ENCODE peak calls at places on chromosomes 12 and 14, in nine cellular contexts. One of them, this sample, is unnamed.

GRCh38 chr12:26125451-26126339 is 858 bp upstream of the BHLHE41 start:
- DNase-seq in left cardiac atrium: peak; percentile 83
- DNase-seq in hepatic stellate cell: peak; percentile 78
- DNase-seq in activated CD4-positive, CD25-positive, alpha-beta regulatory T cell: no peak
- DNase-seq in neural crest cell: peak; percentile 43
- DNase-seq in stimulated activated naive B cell treated with anti-CD40 and anti-IgM and Interleukin-4, amounts not matched to agents 10 μg/mL and 1 μg/mL and 100 μg/mL, for 72 hours: peak; percentile 59
- DNase-seq in amniotic stem cell: peak; percentile 67
- DNase-seq in AML-193: no peak
- DNase-seq in activated naive CD4-positive, alpha-beta T cell treated with anti-CD3 and anti-CD28 coated beads, Interleukin-2, amount 50 U/mL, for 16 hours: peak; percentile 35
- DNase-seq in this sample: peak; percentile 83

GRCh38 chr12:104792570-104792969 is 165.5 kb downstream of the SLC41A2 start:
- DNase-seq in left cardiac atrium: no peak
- DNase-seq in hepatic stellate cell: peak; percentile 49
- DNase-seq in activated CD4-positive, CD25-positive, alpha-beta regulatory T cell: no peak
- DNase-seq in neural crest cell: no peak
- DNase-seq in stimulated activated naive B cell treated with anti-CD40 and anti-IgM and Interleukin-4, amounts not matched to agents 10 μg/mL and 1 μg/mL and 100 μg/mL, for 72 hours: no peak
- DNase-seq in amniotic stem cell: peak; percentile 54
- DNase-seq in AML-193: no peak
- DNase-seq in activated naive CD4-positive, alpha-beta T cell treated with anti-CD3 and anti-CD28 coated beads, Interleukin-2, amount 50 U/mL, for 16 hours: no peak
- DNase-seq in this sample: peak; percentile 75

GRCh38 chr14:90649096-90649495 is 167.1 kb downstream of the TTC7B start:
- DNase-seq in left cardiac atrium: no peak
- DNase-seq in hepatic stellate cell: no peak
- DNase-seq in activated CD4-positive, CD25-positive, alpha-beta regulatory T cell: no peak
- DNase-seq in neural crest cell: no peak
- DNase-seq in stimulated activated naive B cell treated with anti-CD40 and anti-IgM and Interleukin-4, amounts not matched to agents 10 μg/mL and 1 μg/mL and 100 μg/mL, for 72 hours: no peak
- DNase-seq in amniotic stem cell: no peak
- DNase-seq in AML-193: no peak
- DNase-seq in activated naive CD4-positive, alpha-beta T cell treated with anti-CD3 and anti-CD28 coated beads, Interleukin-2, amount 50 U/mL, for 16 hours: no peak
- DNase-seq in this sample: no peak

GRCh38 chr14:56794088-56794556 is 16.2 kb downstream of the OTX2 start:
- DNase-seq in left cardiac atrium: no peak
- DNase-seq in hepatic stellate cell: no peak
- DNase-seq in activated CD4-positive, CD25-positive, alpha-beta regulatory T cell: no peak
- DNase-seq in neural crest cell: no peak
- DNase-seq in stimulated activated naive B cell treated with anti-CD40 and anti-IgM and Interleukin-4, amounts not matched to agents 10 μg/mL and 1 μg/mL and 100 μg/mL, for 72 hours: no peak
- DNase-seq in amniotic stem cell: no peak
- DNase-seq in AML-193: no peak
- DNase-seq in activated naive CD4-positive, alpha-beta T cell treated with anti-CD3 and anti-CD28 coated beads, Interleukin-2, amount 50 U/mL, for 16 hours: no peak
- DNase-seq in this sample: no peak

GRCh38 chr14:75456069-75457023 is 28.5 kb downstream of the JDP2 start:
- DNase-seq in left cardiac atrium: no peak
- DNase-seq in hepatic stellate cell: no peak
- DNase-seq in activated CD4-positive, CD25-positive, alpha-beta regulatory T cell: no peak
- DNase-seq in neural crest cell: no peak
- DNase-seq in stimulated activated naive B cell treated with anti-CD40 and anti-IgM and Interleukin-4, amounts not matched to agents 10 μg/mL and 1 μg/mL and 100 μg/mL, for 72 hours: no peak
- DNase-seq in amniotic stem cell: no peak
- DNase-seq in AML-193: no peak
- DNase-seq in activated naive CD4-positive, alpha-beta T cell treated with anti-CD3 and anti-CD28 coated beads, Interleukin-2, amount 50 U/mL, for 16 hours: no peak
- DNase-seq in this sample: no peak

GRCh38 chr12:130334937-130335336 is 2.8 kb upstream of the PIWIL1 start:
- DNase-seq in left cardiac atrium: no peak
- DNase-seq in hepatic stellate cell: no peak
- DNase-seq in activated CD4-positive, CD25-positive, alpha-beta regulatory T cell: no peak
- DNase-seq in neural crest cell: no peak
- DNase-seq in stimulated activated naive B cell treated with anti-CD40 and anti-IgM and Interleukin-4, amounts not matched to agents 10 μg/mL and 1 μg/mL and 100 μg/mL, for 72 hours: no peak
- DNase-seq in amniotic stem cell: no peak
- DNase-seq in AML-193: no peak
- DNase-seq in activated naive CD4-positive, alpha-beta T cell treated with anti-CD3 and anti-CD28 coated beads, Interleukin-2, amount 50 U/mL, for 16 hours: no peak
- DNase-seq in this sample: peak; percentile 61

GRCh38 chr14:105974902-105975301 is 448.5 kb downstream of the TMEM121 start:
- DNase-seq in left cardiac atrium: no peak
- DNase-seq in hepatic stellate cell: no peak
- DNase-seq in activated CD4-positive, CD25-positive, alpha-beta regulatory T cell: peak; percentile 54
- DNase-seq in neural crest cell: no peak
- DNase-seq in stimulated activated naive B cell treated with anti-CD40 and anti-IgM and Interleukin-4, amounts not matched to agents 10 μg/mL and 1 μg/mL and 100 μg/mL, for 72 hours: no peak
- DNase-seq in amniotic stem cell: no peak
- DNase-seq in AML-193: no peak
- DNase-seq in activated naive CD4-positive, alpha-beta T cell treated with anti-CD3 and anti-CD28 coated beads, Interleukin-2, amount 50 U/mL, for 16 hours: peak; percentile 76
- DNase-seq in this sample: no peak

GRCh38 chr14:74616507-74616906 is 4.5 kb upstream of the LTBP2 start:
- DNase-seq in left cardiac atrium: peak; percentile 60
- DNase-seq in hepatic stellate cell: peak; percentile 75
- DNase-seq in activated CD4-positive, CD25-positive, alpha-beta regulatory T cell: no peak
- DNase-seq in neural crest cell: no peak
- DNase-seq in stimulated activated naive B cell treated with anti-CD40 and anti-IgM and Interleukin-4, amounts not matched to agents 10 μg/mL and 1 μg/mL and 100 μg/mL, for 72 hours: no peak
- DNase-seq in amniotic stem cell: peak; percentile 71
- DNase-seq in AML-193: peak; percentile 45
- DNase-seq in activated naive CD4-positive, alpha-beta T cell treated with anti-CD3 and anti-CD28 coated beads, Interleukin-2, amount 50 U/mL, for 16 hours: no peak
- DNase-seq in this sample: peak; percentile 50

GRCh38 chr14:90087433-90087832 is 25.6 kb downstream of the KCNK13 start:
- DNase-seq in left cardiac atrium: peak; percentile 58
- DNase-seq in hepatic stellate cell: no peak
- DNase-seq in activated CD4-positive, CD25-positive, alpha-beta regulatory T cell: no peak
- DNase-seq in neural crest cell: no peak
- DNase-seq in stimulated activated naive B cell treated with anti-CD40 and anti-IgM and Interleukin-4, amounts not matched to agents 10 μg/mL and 1 μg/mL and 100 μg/mL, for 72 hours: peak; percentile 6
- DNase-seq in amniotic stem cell: no peak
- DNase-seq in AML-193: peak; percentile 86
- DNase-seq in activated naive CD4-positive, alpha-beta T cell treated with anti-CD3 and anti-CD28 coated beads, Interleukin-2, amount 50 U/mL, for 16 hours: no peak
- DNase-seq in this sample: peak; percentile 63

GRCh38 chr12:66453111-66453510 is 150.8 kb downstream of the HELB start:
- DNase-seq in left cardiac atrium: no peak
- DNase-seq in hepatic stellate cell: no peak
- DNase-seq in activated CD4-positive, CD25-positive, alpha-beta regulatory T cell: no peak
- DNase-seq in neural crest cell: no peak
- DNase-seq in stimulated activated naive B cell treated with anti-CD40 and anti-IgM and Interleukin-4, amounts not matched to agents 10 μg/mL and 1 μg/mL and 100 μg/mL, for 72 hours: no peak
- DNase-seq in amniotic stem cell: no peak
- DNase-seq in AML-193: no peak
- DNase-seq in activated naive CD4-positive, alpha-beta T cell treated with anti-CD3 and anti-CD28 coated beads, Interleukin-2, amount 50 U/mL, for 16 hours: no peak
- DNase-seq in this sample: no peak

GRCh38 chr14:62691613-62692489 is 353.4 kb downstream of the KCNH5 start:
- DNase-seq in left cardiac atrium: peak; percentile 23
- DNase-seq in hepatic stellate cell: peak; percentile 33
- DNase-seq in activated CD4-positive, CD25-positive, alpha-beta regulatory T cell: no peak
- DNase-seq in neural crest cell: no peak
- DNase-seq in stimulated activated naive B cell treated with anti-CD40 and anti-IgM and Interleukin-4, amounts not matched to agents 10 μg/mL and 1 μg/mL and 100 μg/mL, for 72 hours: no peak
- DNase-seq in amniotic stem cell: peak; percentile 91
- DNase-seq in AML-193: no peak
- DNase-seq in activated naive CD4-positive, alpha-beta T cell treated with anti-CD3 and anti-CD28 coated beads, Interleukin-2, amount 50 U/mL, for 16 hours: no peak
- DNase-seq in this sample: peak; percentile 96

GRCh38 chr12:124995200-124995961 is 1.9 kb downstream of the BRI3BP start:
- DNase-seq in left cardiac atrium: no peak
- DNase-seq in hepatic stellate cell: no peak
- DNase-seq in activated CD4-positive, CD25-positive, alpha-beta regulatory T cell: no peak
- DNase-seq in neural crest cell: no peak
- DNase-seq in stimulated activated naive B cell treated with anti-CD40 and anti-IgM and Interleukin-4, amounts not matched to agents 10 μg/mL and 1 μg/mL and 100 μg/mL, for 72 hours: no peak
- DNase-seq in amniotic stem cell: no peak
- DNase-seq in AML-193: peak; percentile 23
- DNase-seq in activated naive CD4-positive, alpha-beta T cell treated with anti-CD3 and anti-CD28 coated beads, Interleukin-2, amount 50 U/mL, for 16 hours: no peak
- DNase-seq in this sample: no peak

GRCh38 chr12:65779946-65780345 is 44.3 kb upstream of the HMGA2 start:
- DNase-seq in left cardiac atrium: no peak
- DNase-seq in hepatic stellate cell: no peak
- DNase-seq in activated CD4-positive, CD25-positive, alpha-beta regulatory T cell: no peak
- DNase-seq in neural crest cell: no peak
- DNase-seq in stimulated activated naive B cell treated with anti-CD40 and anti-IgM and Interleukin-4, amounts not matched to agents 10 μg/mL and 1 μg/mL and 100 μg/mL, for 72 hours: no peak
- DNase-seq in amniotic stem cell: no peak
- DNase-seq in AML-193: no peak
- DNase-seq in activated naive CD4-positive, alpha-beta T cell treated with anti-CD3 and anti-CD28 coated beads, Interleukin-2, amount 50 U/mL, for 16 hours: no peak
- DNase-seq in this sample: no peak

GRCh38 chr12:47687636-47688035 is 18.2 kb downstream of the RPAP3 start:
- DNase-seq in left cardiac atrium: no peak
- DNase-seq in hepatic stellate cell: no peak
- DNase-seq in activated CD4-positive, CD25-positive, alpha-beta regulatory T cell: no peak
- DNase-seq in neural crest cell: no peak
- DNase-seq in stimulated activated naive B cell treated with anti-CD40 and anti-IgM and Interleukin-4, amounts not matched to agents 10 μg/mL and 1 μg/mL and 100 μg/mL, for 72 hours: no peak
- DNase-seq in amniotic stem cell: no peak
- DNase-seq in AML-193: no peak
- DNase-seq in activated naive CD4-positive, alpha-beta T cell treated with anti-CD3 and anti-CD28 coated beads, Interleukin-2, amount 50 U/mL, for 16 hours: no peak
- DNase-seq in this sample: no peak

GRCh38 chr12:120323772-120324171 is 3.8 kb downstream of the PLA2G1B start:
- DNase-seq in left cardiac atrium: no peak
- DNase-seq in hepatic stellate cell: no peak
- DNase-seq in activated CD4-positive, CD25-positive, alpha-beta regulatory T cell: no peak
- DNase-seq in neural crest cell: no peak
- DNase-seq in stimulated activated naive B cell treated with anti-CD40 and anti-IgM and Interleukin-4, amounts not matched to agents 10 μg/mL and 1 μg/mL and 100 μg/mL, for 72 hours: no peak
- DNase-seq in amniotic stem cell: no peak
- DNase-seq in AML-193: no peak
- DNase-seq in activated naive CD4-positive, alpha-beta T cell treated with anti-CD3 and anti-CD28 coated beads, Interleukin-2, amount 50 U/mL, for 16 hours: no peak
- DNase-seq in this sample: no peak

GRCh38 chr14:102215522-102216250 is 76.0 kb downstream of the WDR20 start:
- DNase-seq in left cardiac atrium: peak; percentile 56
- DNase-seq in hepatic stellate cell: no peak
- DNase-seq in activated CD4-positive, CD25-positive, alpha-beta regulatory T cell: no peak
- DNase-seq in neural crest cell: no peak
- DNase-seq in stimulated activated naive B cell treated with anti-CD40 and anti-IgM and Interleukin-4, amounts not matched to agents 10 μg/mL and 1 μg/mL and 100 μg/mL, for 72 hours: no peak
- DNase-seq in amniotic stem cell: no peak
- DNase-seq in AML-193: no peak
- DNase-seq in activated naive CD4-positive, alpha-beta T cell treated with anti-CD3 and anti-CD28 coated beads, Interleukin-2, amount 50 U/mL, for 16 hours: no peak
- DNase-seq in this sample: no peak

GRCh38 chr12:12784911-12785814 is at the start of gene APOLD1:
- DNase-seq in left cardiac atrium: peak; percentile 61
- DNase-seq in hepatic stellate cell: peak; percentile 84
- DNase-seq in activated CD4-positive, CD25-positive, alpha-beta regulatory T cell: no peak
- DNase-seq in neural crest cell: no peak
- DNase-seq in stimulated activated naive B cell treated with anti-CD40 and anti-IgM and Interleukin-4, amounts not matched to agents 10 μg/mL and 1 μg/mL and 100 μg/mL, for 72 hours: no peak
- DNase-seq in amniotic stem cell: no peak
- DNase-seq in AML-193: no peak
- DNase-seq in activated naive CD4-positive, alpha-beta T cell treated with anti-CD3 and anti-CD28 coated beads, Interleukin-2, amount 50 U/mL, for 16 hours: no peak
- DNase-seq in this sample: no peak

GRCh38 chr12:1993871-1994371 is 10.3 kb downstream of the DCP1B start:
- DNase-seq in left cardiac atrium: no peak
- DNase-seq in hepatic stellate cell: no peak
- DNase-seq in activated CD4-positive, CD25-positive, alpha-beta regulatory T cell: no peak
- DNase-seq in neural crest cell: no peak
- DNase-seq in stimulated activated naive B cell treated with anti-CD40 and anti-IgM and Interleukin-4, amounts not matched to agents 10 μg/mL and 1 μg/mL and 100 μg/mL, for 72 hours: no peak
- DNase-seq in amniotic stem cell: no peak
- DNase-seq in AML-193: no peak
- DNase-seq in activated naive CD4-positive, alpha-beta T cell treated with anti-CD3 and anti-CD28 coated beads, Interleukin-2, amount 50 U/mL, for 16 hours: no peak
- DNase-seq in this sample: peak; percentile 95

GRCh38 chr12:48601013-48601756 is 31.3 kb upstream of the LALBA start:
- DNase-seq in left cardiac atrium: no peak
- DNase-seq in hepatic stellate cell: no peak
- DNase-seq in activated CD4-positive, CD25-positive, alpha-beta regulatory T cell: no peak
- DNase-seq in neural crest cell: peak; percentile 40
- DNase-seq in stimulated activated naive B cell treated with anti-CD40 and anti-IgM and Interleukin-4, amounts not matched to agents 10 μg/mL and 1 μg/mL and 100 μg/mL, for 72 hours: no peak
- DNase-seq in amniotic stem cell: no peak
- DNase-seq in AML-193: no peak
- DNase-seq in activated naive CD4-positive, alpha-beta T cell treated with anti-CD3 and anti-CD28 coated beads, Interleukin-2, amount 50 U/mL, for 16 hours: no peak
- DNase-seq in this sample: peak; percentile 44

GRCh38 chr12:93079271-93079670 is 150.2 kb upstream of the EEA1 start:
- DNase-seq in left cardiac atrium: no peak
- DNase-seq in hepatic stellate cell: no peak
- DNase-seq in activated CD4-positive, CD25-positive, alpha-beta regulatory T cell: no peak
- DNase-seq in neural crest cell: no peak
- DNase-seq in stimulated activated naive B cell treated with anti-CD40 and anti-IgM and Interleukin-4, amounts not matched to agents 10 μg/mL and 1 μg/mL and 100 μg/mL, for 72 hours: no peak
- DNase-seq in amniotic stem cell: no peak
- DNase-seq in AML-193: no peak
- DNase-seq in activated naive CD4-positive, alpha-beta T cell treated with anti-CD3 and anti-CD28 coated beads, Interleukin-2, amount 50 U/mL, for 16 hours: no peak
- DNase-seq in this sample: no peak

GRCh38 chr14:57502581-57503254 is 9.1 kb upstream of the CCDC198 start:
- DNase-seq in left cardiac atrium: peak; percentile 34
- DNase-seq in hepatic stellate cell: no peak
- DNase-seq in activated CD4-positive, CD25-positive, alpha-beta regulatory T cell: no peak
- DNase-seq in neural crest cell: no peak
- DNase-seq in stimulated activated naive B cell treated with anti-CD40 and anti-IgM and Interleukin-4, amounts not matched to agents 10 μg/mL and 1 μg/mL and 100 μg/mL, for 72 hours: no peak
- DNase-seq in amniotic stem cell: no peak
- DNase-seq in AML-193: no peak
- DNase-seq in activated naive CD4-positive, alpha-beta T cell treated with anti-CD3 and anti-CD28 coated beads, Interleukin-2, amount 50 U/mL, for 16 hours: no peak
- DNase-seq in this sample: peak; percentile 16